ENCODE peak calls at places on chromosomes 5 and 9, in five cellular contexts. S is H1, W is A549, G is neural crest cell, L is activated B cell treated with CpG ODN at 0.5 μM for 24 hours. T is an unnamed sample.

GRCh38 chr5:73666891-73667290 is 40.9 kb downstream of the ARHGEF28 start:
- DNase-seq in G (no peak), S (no peak), W (no peak), L (no peak), T (no peak)

GRCh38 chr5:107074991-107075390 is 595.7 kb downstream of the EFNA5 start:
- DNase-seq in S (no peak), L (no peak), G (no peak), W (no peak), T (no peak)

GRCh38 chr5:140202610-140203009 is 27.6 kb downstream of the CYSTM1 start:
- DNase-seq in S (no peak), L (no peak), G (no peak), W (no peak), T (no peak)

GRCh38 chr9:132991351-132992300 is 13.1 kb downstream of the GFI1B start:
- DNase-seq in W (no peak), L (no peak), S (no peak), G (no peak), T (no peak)

GRCh38 chr9:116262421-116262820 is 108.8 kb downstream of the PAPPA start:
- DNase-seq in L (no peak), G (no peak), S (no peak), W (no peak), T (no peak)

GRCh38 chr5:146630467-146630866 is 114.5 kb upstream of the GPR151 start:
- DNase-seq in W (no peak), L (no peak), G (no peak), S (no peak), T (no peak)

GRCh38 chr5:177301503-177302165 is 1.9 kb downstream of the RAB24 start:
- DNase-seq in G (no peak), L (no peak), S (no peak), W (no peak), T (no peak)

GRCh38 chr9:113536483-113537226 is 73.1 kb downstream of the RGS3 start:
- DNase-seq in L (no peak), G (peak), W (no peak), S (no peak), T (no peak)

GRCh38 chr9:11319477-11320060 is 706.8 kb upstream of the PTPRD start:
- DNase-seq in W (no peak), L (no peak), S (no peak), G (no peak), T (no peak)
- TF ChIP-seq CTCF in W (no peak), L (no peak), S (no peak), G (peak), T (peak)

GRCh38 chr9:28774433-28775029 is 1201.2 kb upstream of the C9orf72 start:
- DNase-seq in L (no peak), G (no peak), W (peak), S (no peak), T (peak)
- TF ChIP-seq CTCF in L (no peak), G (peak), W (peak), S (no peak), T (peak)

GRCh38 chr9:37035472-37036236 is 1.6 kb upstream of the PAX5 start:
- DNase-seq in L (peak), G (peak), S (peak), W (no peak), T (peak)

GRCh38 chr9:37034320-37034937 is 361 bp upstream of the PAX5 start:
- DNase-seq in G (no peak), W (no peak), S (peak), L (peak), T (peak)

GRCh38 chr9:37033753-37034319 is at the start of gene PAX5:
- DNase-seq in W (no peak), G (no peak), L (no peak), S (no peak), T (no peak)

GRCh38 chr9:37036237-37037136 is 2.4 kb upstream of the PAX5 start:
- DNase-seq in S (peak), W (no peak), L (peak), G (peak), T (peak)

GRCh38 chr9:37034938-37035471 is 937 bp upstream of the PAX5 start:
- DNase-seq in W (no peak), L (no peak), S (peak), G (no peak), T (no peak)
- TF ChIP-seq CTCF in W (peak), L (no peak), S (no peak), G (peak), T (no peak)

GRCh38 chr5:180860887-180861822 is at the start of gene ZFP62:
- DNase-seq in G (peak), L (peak), W (peak), S (peak), T (peak)
- TF ChIP-seq CTCF in G (peak), L (no peak), W (no peak), S (no peak), T (no peak)

GRCh38 chr5:150846651-150847333 is 471 bp downstream of the IRGM start:
- DNase-seq in G (peak), S (peak), L (no peak), W (peak), T (peak)

GRCh38 chr5:150851039-150851438 is 4.7 kb downstream of the IRGM start:
- DNase-seq in S (no peak), W (no peak), G (no peak), L (no peak), T (no peak)

GRCh38 chr5:150848271-150848670 is 1.9 kb downstream of the IRGM start:
- DNase-seq in S (no peak), L (no peak), G (no peak), W (no peak), T (no peak)

GRCh38 chr5:150847334-150847695 is 994 bp downstream of the IRGM start:
- DNase-seq in S (no peak), L (no peak), W (no peak), G (no peak), T (no peak)
- TF ChIP-seq CTCF in S (no peak), L (no peak), W (no peak), G (no peak), T (no peak)